ENCODE peak calls at places on chromosome X, in seven cellular contexts. One of them, this sample, is unnamed.

GRCh38 chrX:71195959-71196727 is 26.9 kb upstream of the GJB1 start:
- DNase-seq in GM12878: no peak
- DNase-seq in HCT116: no peak
- DNase-seq in ovary: no peak
- DNase-seq in gastrocnemius medialis: no peak
- DNase-seq in transverse colon: no peak
- DNase-seq in prostate gland: no peak
- DNase-seq in this sample: no peak

GRCh38 chrX:9538544-9539045 is 73.7 kb downstream of the TBL1X start:
- DNase-seq in gastrocnemius medialis: no peak
- DNase-seq in GM12878: no peak
- DNase-seq in ovary: no peak
- DNase-seq in transverse colon: peak
- DNase-seq in prostate gland: peak
- DNase-seq in HCT116: no peak
- DNase-seq in this sample: no peak

GRCh38 chrX:119272882-119273806 is 37.1 kb downstream of the PGRMC1 start:
- DNase-seq in HCT116: no peak
- DNase-seq in GM12878: no peak
- DNase-seq in transverse colon: peak
- DNase-seq in gastrocnemius medialis: peak
- DNase-seq in ovary: peak
- DNase-seq in prostate gland: no peak
- DNase-seq in this sample: peak

GRCh38 chrX:17377047-17377692 is 2.2 kb downstream of the NHS start:
- DNase-seq in transverse colon: peak
- DNase-seq in HCT116: peak
- DNase-seq in prostate gland: peak
- DNase-seq in ovary: peak
- DNase-seq in gastrocnemius medialis: no peak
- DNase-seq in GM12878: no peak
- DNase-seq in this sample: peak

GRCh38 chrX:148135738-148136137 is 154.6 kb downstream of the FMR1NB start:
- DNase-seq in prostate gland: no peak
- DNase-seq in gastrocnemius medialis: no peak
- DNase-seq in GM12878: no peak
- DNase-seq in transverse colon: no peak
- DNase-seq in ovary: no peak
- DNase-seq in HCT116: no peak
- DNase-seq in this sample: no peak

GRCh38 chrX:124289443-124289842 is 43.0 kb upstream of the TEX13D start:
- DNase-seq in prostate gland: no peak
- DNase-seq in ovary: no peak
- DNase-seq in HCT116: no peak
- DNase-seq in transverse colon: no peak
- DNase-seq in GM12878: no peak
- DNase-seq in gastrocnemius medialis: no peak
- DNase-seq in this sample: no peak

GRCh38 chrX:37745354-37745753 is 34.5 kb upstream of the CYBB start:
- DNase-seq in gastrocnemius medialis: peak
- DNase-seq in HCT116: peak
- DNase-seq in GM12878: peak
- DNase-seq in transverse colon: peak
- DNase-seq in prostate gland: peak
- DNase-seq in ovary: peak
- DNase-seq in this sample: peak

GRCh38 chrX:24117288-24117687 is 32.2 kb upstream of the ZFX start:
- DNase-seq in gastrocnemius medialis: peak
- DNase-seq in prostate gland: peak
- DNase-seq in ovary: peak
- DNase-seq in HCT116: no peak
- DNase-seq in GM12878: no peak
- DNase-seq in transverse colon: no peak
- DNase-seq in this sample: peak

GRCh38 chrX:149074429-149074828 is 430.7 kb downstream of the IDS start:
- DNase-seq in GM12878: peak
- DNase-seq in ovary: no peak
- DNase-seq in transverse colon: no peak
- DNase-seq in prostate gland: no peak
- DNase-seq in gastrocnemius medialis: peak
- DNase-seq in HCT116: no peak
- DNase-seq in this sample: no peak

GRCh38 chrX:54419559-54420302 is 20.5 kb upstream of the TSR2 start:
- DNase-seq in GM12878: no peak
- DNase-seq in transverse colon: no peak
- DNase-seq in prostate gland: no peak
- DNase-seq in ovary: no peak
- DNase-seq in HCT116: no peak
- DNase-seq in gastrocnemius medialis: no peak
- DNase-seq in this sample: no peak

GRCh38 chrX:132809581-132809980 is 148.8 kb downstream of the HS6ST2 start:
- DNase-seq in prostate gland: no peak
- DNase-seq in GM12878: no peak
- DNase-seq in gastrocnemius medialis: no peak
- DNase-seq in transverse colon: no peak
- DNase-seq in HCT116: no peak
- DNase-seq in ovary: no peak
- DNase-seq in this sample: no peak

GRCh38 chrX:23008431-23009099 is 8.8 kb downstream of the DDX53 start:
- DNase-seq in prostate gland: no peak
- DNase-seq in gastrocnemius medialis: no peak
- DNase-seq in ovary: no peak
- DNase-seq in GM12878: no peak
- DNase-seq in transverse colon: no peak
- DNase-seq in HCT116: peak
- DNase-seq in this sample: no peak

GRCh38 chrX:56232221-56233082 is at the start of gene KLF8:
- DNase-seq in transverse colon: peak
- DNase-seq in ovary: peak
- DNase-seq in HCT116: peak
- DNase-seq in prostate gland: peak
- DNase-seq in GM12878: no peak
- DNase-seq in gastrocnemius medialis: peak
- DNase-seq in this sample: peak

GRCh38 chrX:37380256-37380655 is 31.1 kb downstream of the PRRG1 start:
- DNase-seq in HCT116: no peak
- DNase-seq in prostate gland: no peak
- DNase-seq in gastrocnemius medialis: no peak
- DNase-seq in transverse colon: no peak
- DNase-seq in GM12878: no peak
- DNase-seq in ovary: no peak
- DNase-seq in this sample: no peak

GRCh38 chrX:16187024-16187698 is 19.9 kb downstream of the MAGEB17 start:
- DNase-seq in transverse colon: no peak
- DNase-seq in HCT116: no peak
- DNase-seq in gastrocnemius medialis: no peak
- DNase-seq in prostate gland: no peak
- DNase-seq in ovary: no peak
- DNase-seq in GM12878: no peak
- DNase-seq in this sample: no peak

GRCh38 chrX:148500428-148501120 is at the start of gene AFF2:
- DNase-seq in prostate gland: no peak
- DNase-seq in HCT116: no peak
- DNase-seq in transverse colon: no peak
- DNase-seq in GM12878: no peak
- DNase-seq in ovary: peak
- DNase-seq in gastrocnemius medialis: no peak
- DNase-seq in this sample: peak

DNA sequence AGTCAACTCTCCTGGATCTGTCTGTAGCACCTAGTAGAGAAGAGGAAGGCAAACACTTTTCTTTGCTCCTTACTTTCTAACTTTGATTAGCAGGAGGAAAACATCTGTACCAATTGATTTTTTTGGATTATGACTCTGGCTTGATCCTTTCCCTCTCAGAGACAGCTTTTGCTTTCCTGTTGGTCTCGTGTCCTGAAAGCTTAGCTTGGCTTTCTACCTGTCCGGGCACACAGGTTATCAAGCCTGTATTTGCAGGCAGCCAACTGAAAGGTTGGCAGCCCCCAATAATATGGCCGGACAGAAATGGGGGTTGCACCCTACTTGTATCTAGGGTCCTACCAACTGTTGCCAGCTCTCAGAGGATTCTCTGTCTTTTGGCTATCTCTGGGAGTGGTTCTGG is 43.1 kb upstream of the LAMP2 start:
- DNase-seq in prostate gland: no peak
- DNase-seq in GM12878: no peak
- DNase-seq in transverse colon: no peak
- DNase-seq in gastrocnemius medialis: no peak
- DNase-seq in HCT116: no peak
- DNase-seq in ovary: no peak
- DNase-seq in this sample: no peak
- H3K27ac ChIP-seq in prostate gland: no peak
- H3K27ac ChIP-seq in GM12878: no peak
- H3K27ac ChIP-seq in transverse colon: no peak
- H3K27ac ChIP-seq in gastrocnemius medialis: no peak
- H3K27ac ChIP-seq in HCT116: no peak
- H3K27ac ChIP-seq in ovary: no peak
- H3K27ac ChIP-seq in this sample: no peak

GRCh38 chrX:20218809-20219505 is 47.8 kb downstream of the RPS6KA3 start:
- DNase-seq in prostate gland: no peak
- DNase-seq in HCT116: no peak
- DNase-seq in transverse colon: no peak
- DNase-seq in gastrocnemius medialis: peak
- DNase-seq in ovary: peak
- DNase-seq in GM12878: no peak
- DNase-seq in this sample: peak
- TF ChIP-seq POLR2A in prostate gland: no peak
- TF ChIP-seq POLR2A in HCT116: no peak
- TF ChIP-seq POLR2A in transverse colon: no peak
- TF ChIP-seq POLR2A in gastrocnemius medialis: no peak
- TF ChIP-seq POLR2A in ovary: no peak
- TF ChIP-seq POLR2A in GM12878: no peak
- TF ChIP-seq POLR2A in this sample: no peak

GRCh38 chrX:154751121-154751668 is 318 bp upstream of the GAB3 start:
- DNase-seq in gastrocnemius medialis: no peak
- DNase-seq in GM12878: no peak
- DNase-seq in prostate gland: no peak
- DNase-seq in ovary: no peak
- DNase-seq in HCT116: no peak
- DNase-seq in transverse colon: no peak
- DNase-seq in this sample: peak
- H3K27ac ChIP-seq in gastrocnemius medialis: peak
- H3K27ac ChIP-seq in GM12878: no peak
- H3K27ac ChIP-seq in prostate gland: no peak
- H3K27ac ChIP-seq in ovary: no peak
- H3K27ac ChIP-seq in HCT116: no peak
- H3K27ac ChIP-seq in transverse colon: peak
- H3K27ac ChIP-seq in this sample: no peak

GRCh38 chrX:49082472-49082871 is 2.8 kb upstream of the WDR45 start:
- DNase-seq in gastrocnemius medialis: no peak
- DNase-seq in ovary: no peak
- DNase-seq in transverse colon: no peak
- DNase-seq in HCT116: no peak
- DNase-seq in prostate gland: no peak
- DNase-seq in GM12878: no peak
- DNase-seq in this sample: no peak

GRCh38 chrX:49077941-49078340 is 1.7 kb downstream of the WDR45 start:
- DNase-seq in ovary: no peak
- DNase-seq in transverse colon: no peak
- DNase-seq in prostate gland: no peak
- DNase-seq in HCT116: no peak
- DNase-seq in gastrocnemius medialis: no peak
- DNase-seq in GM12878: no peak
- DNase-seq in this sample: no peak

GRCh38 chrX:49073641-49074575 is at the start of gene PRAF2:
- DNase-seq in ovary: peak
- DNase-seq in GM12878: peak
- DNase-seq in transverse colon: peak
- DNase-seq in gastrocnemius medialis: peak
- DNase-seq in HCT116: peak
- DNase-seq in prostate gland: peak
- DNase-seq in this sample: peak

GRCh38 chrX:49075347-49075746 is 1.5 kb upstream of the PRAF2 start:
- DNase-seq in GM12878: no peak
- DNase-seq in prostate gland: no peak
- DNase-seq in HCT116: no peak
- DNase-seq in gastrocnemius medialis: no peak
- DNase-seq in ovary: no peak
- DNase-seq in transverse colon: no peak
- DNase-seq in this sample: no peak

GRCh38 chrX:49079489-49080428 is at the start of gene WDR45:
- DNase-seq in ovary: peak
- DNase-seq in prostate gland: peak
- DNase-seq in gastrocnemius medialis: peak
- DNase-seq in transverse colon: peak
- DNase-seq in GM12878: peak
- DNase-seq in HCT116: no peak
- DNase-seq in this sample: peak
- TF ChIP-seq POLR2A in ovary: peak
- TF ChIP-seq POLR2A in prostate gland: peak
- TF ChIP-seq POLR2A in gastrocnemius medialis: peak
- TF ChIP-seq POLR2A in transverse colon: peak
- TF ChIP-seq POLR2A in GM12878: peak
- TF ChIP-seq POLR2A in HCT116: no peak
- TF ChIP-seq POLR2A in this sample: no peak

This sample was measured in thyroid gland.